ENCODE peak calls at places on chromosomes 12 and 14, in six cellular contexts. One of them, this sample, is unnamed. For H3K9me3, the result is how much of the 10 kb centered on the place peaks cover.

GRCh38 chr14:57889245-57889644 is 23.4 kb upstream of the SLC35F4 start:
- DNase-seq in H9: no peak
- DNase-seq in H1: no peak
- DNase-seq in neuronal stem cell: no peak
- DNase-seq in IMR-90: no peak
- DNase-seq in mesenchymal stem cell: no peak
- DNase-seq in this sample: no peak

GRCh38 chr12:92987362-92987761 is 58.3 kb upstream of the EEA1 start:
- DNase-seq in H9: no peak
- DNase-seq in IMR-90: peak
- DNase-seq in mesenchymal stem cell: peak
- DNase-seq in H1: no peak
- DNase-seq in neuronal stem cell: peak
- DNase-seq in this sample: peak

GRCh38 chr12:89907659-89908058 is 199.0 kb upstream of the ATP2B1 start:
- DNase-seq in neuronal stem cell: no peak
- DNase-seq in H1: no peak
- DNase-seq in mesenchymal stem cell: no peak
- DNase-seq in H9: no peak
- DNase-seq in IMR-90: no peak
- DNase-seq in this sample: no peak

GRCh38 chr12:3202734-3203446 is 125.7 kb downstream of the TSPAN9 start:
- DNase-seq in mesenchymal stem cell: peak
- DNase-seq in H9: peak
- DNase-seq in neuronal stem cell: peak
- DNase-seq in H1: no peak
- DNase-seq in IMR-90: peak
- DNase-seq in this sample: peak

GRCh38 chr12:131122631-131123030 is 168.9 kb downstream of the ADGRD1 start:
- DNase-seq in H1: no peak
- DNase-seq in IMR-90: no peak
- DNase-seq in H9: peak
- DNase-seq in mesenchymal stem cell: no peak
- DNase-seq in neuronal stem cell: no peak
- DNase-seq in this sample: no peak

GRCh38 chr12:49917126-49917787 is 13.6 kb upstream of the FAIM2 start:
- DNase-seq in IMR-90: no peak
- DNase-seq in H1: no peak
- DNase-seq in mesenchymal stem cell: no peak
- DNase-seq in neuronal stem cell: no peak
- DNase-seq in H9: no peak
- DNase-seq in this sample: no peak

GRCh38 chr14:81452766-81453165 is 52.6 kb upstream of the STON2 start:
- DNase-seq in H9: no peak
- DNase-seq in IMR-90: no peak
- DNase-seq in neuronal stem cell: no peak
- DNase-seq in mesenchymal stem cell: no peak
- DNase-seq in H1: no peak
- DNase-seq in this sample: no peak

GRCh38 chr14:89807151-89807550 is 147.4 kb downstream of the EFCAB11 start:
- DNase-seq in neuronal stem cell: no peak
- DNase-seq in IMR-90: peak
- DNase-seq in H1: no peak
- DNase-seq in mesenchymal stem cell: no peak
- DNase-seq in H9: no peak
- DNase-seq in this sample: no peak

GRCh38 chr12:93125126-93125525 is 196.0 kb upstream of the EEA1 start:
- DNase-seq in H9: no peak
- DNase-seq in neuronal stem cell: no peak
- DNase-seq in mesenchymal stem cell: peak
- DNase-seq in H1: no peak
- DNase-seq in IMR-90: no peak
- DNase-seq in this sample: no peak

GRCh38 chr12:96879301-96879700 is 27.8 kb upstream of the NEDD1 start:
- DNase-seq in H9: no peak
- DNase-seq in IMR-90: no peak
- DNase-seq in neuronal stem cell: no peak
- DNase-seq in mesenchymal stem cell: no peak
- DNase-seq in H1: no peak
- DNase-seq in this sample: no peak

GRCh38 chr12:43795716-43796282 is 10.3 kb downstream of the TWF1 start:
- DNase-seq in IMR-90: peak
- DNase-seq in neuronal stem cell: no peak
- DNase-seq in H1: no peak
- DNase-seq in mesenchymal stem cell: peak
- DNase-seq in H9: no peak
- DNase-seq in this sample: peak

GRCh38 chr14:26765301-26765700 is 167.5 kb upstream of the NOVA1 start:
- DNase-seq in mesenchymal stem cell: no peak
- DNase-seq in IMR-90: no peak
- DNase-seq in H1: no peak
- DNase-seq in H9: no peak
- DNase-seq in neuronal stem cell: no peak
- DNase-seq in this sample: no peak

GRCh38 chr14:105299654-105300541 is 903 bp downstream of the BRF1 start:
- DNase-seq in mesenchymal stem cell: peak
- DNase-seq in IMR-90: no peak
- DNase-seq in neuronal stem cell: peak
- DNase-seq in H9: peak
- DNase-seq in H1: no peak
- DNase-seq in this sample: no peak

GRCh38 chr12:47591795-47592194 is 114.0 kb downstream of the RPAP3 start:
- DNase-seq in mesenchymal stem cell: no peak
- DNase-seq in H1: no peak
- DNase-seq in IMR-90: no peak
- DNase-seq in neuronal stem cell: no peak
- DNase-seq in H9: no peak
- DNase-seq in this sample: no peak

GRCh38 chr14:77301103-77301502 is 19.6 kb downstream of the POMT2 start:
- DNase-seq in IMR-90: peak
- DNase-seq in mesenchymal stem cell: peak
- DNase-seq in H9: peak
- DNase-seq in neuronal stem cell: peak
- DNase-seq in H1: peak
- DNase-seq in this sample: peak

GRCh38 chr14:101357559-101358319 is 203.6 kb upstream of the DIO3 start:
- DNase-seq in neuronal stem cell: no peak
- DNase-seq in IMR-90: no peak
- DNase-seq in H1: no peak
- DNase-seq in mesenchymal stem cell: no peak
- DNase-seq in H9: no peak
- DNase-seq in this sample: no peak

GRCh38 chr14:101357038-101357437 is 204.3 kb upstream of the DIO3 start:
- DNase-seq in IMR-90: no peak
- DNase-seq in H9: no peak
- DNase-seq in neuronal stem cell: no peak
- DNase-seq in H1: no peak
- DNase-seq in mesenchymal stem cell: no peak
- DNase-seq in this sample: no peak

GRCh38 chr14:101353422-101353821 is 207.9 kb upstream of the DIO3 start:
- DNase-seq in mesenchymal stem cell: no peak
- DNase-seq in H9: peak
- DNase-seq in IMR-90: no peak
- DNase-seq in H1: no peak
- DNase-seq in neuronal stem cell: no peak
- DNase-seq in this sample: no peak

GRCh38 chr14:101354726-101355125 is 206.6 kb upstream of the DIO3 start:
- DNase-seq in H1: no peak
- DNase-seq in mesenchymal stem cell: no peak
- DNase-seq in IMR-90: no peak
- DNase-seq in neuronal stem cell: no peak
- DNase-seq in H9: no peak
- DNase-seq in this sample: no peak

GRCh38 chr14:101355284-101355683 is 206.0 kb upstream of the DIO3 start:
- DNase-seq in IMR-90: no peak
- DNase-seq in mesenchymal stem cell: no peak
- DNase-seq in H1: no peak
- DNase-seq in H9: peak
- DNase-seq in neuronal stem cell: no peak
- DNase-seq in this sample: no peak
- H3K9me3 ChIP-seq in IMR-90: under half
- H3K9me3 ChIP-seq in mesenchymal stem cell: under half
- H3K9me3 ChIP-seq in H1: under half
- H3K9me3 ChIP-seq in H9: under half
- H3K9me3 ChIP-seq in neuronal stem cell: under half
- H3K9me3 ChIP-seq in this sample: under half

GRCh38 chr12:104133861-104134260 is 4.1 kb downstream of the NFYB start:
- DNase-seq in H9: no peak
- DNase-seq in IMR-90: peak
- DNase-seq in neuronal stem cell: no peak
- DNase-seq in mesenchymal stem cell: no peak
- DNase-seq in H1: no peak
- DNase-seq in this sample: no peak
- H4K91ac ChIP-seq in H9: no peak
- H4K91ac ChIP-seq in IMR-90: no peak
- H4K91ac ChIP-seq in neuronal stem cell: no peak
- H4K91ac ChIP-seq in mesenchymal stem cell: no peak
- H4K91ac ChIP-seq in H1: no peak
- H4K91ac ChIP-seq in this sample: no peak

DNA sequence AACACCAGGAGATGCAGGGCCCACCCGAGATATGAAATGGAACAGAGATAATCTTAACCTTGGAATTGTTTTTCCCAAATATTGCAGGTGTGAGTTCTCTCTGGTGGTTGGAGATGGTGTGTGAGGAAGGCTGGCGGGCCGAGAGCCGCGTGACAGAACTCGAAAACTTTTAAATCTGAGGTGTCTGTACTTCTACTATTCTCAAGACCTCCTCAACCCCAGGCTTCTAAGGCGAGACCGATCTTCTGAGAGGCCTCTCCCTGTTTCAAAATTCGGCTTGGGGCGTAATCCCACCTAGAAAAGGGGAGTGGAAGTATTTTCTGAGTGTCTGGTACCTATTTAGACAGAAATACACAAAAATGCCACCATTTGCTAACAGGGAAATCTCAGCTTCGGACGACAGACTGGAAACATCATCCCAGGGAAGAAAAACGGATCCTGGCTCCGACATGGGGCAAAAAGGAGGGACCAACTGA is 610 bp downstream of the SARNP start:
- DNase-seq in H9: no peak
- DNase-seq in IMR-90: peak
- DNase-seq in H1: no peak
- DNase-seq in mesenchymal stem cell: no peak
- DNase-seq in neuronal stem cell: no peak
- DNase-seq in this sample: no peak
- H3K23ac ChIP-seq in H9: no peak
- H3K23ac ChIP-seq in IMR-90: peak
- H3K23ac ChIP-seq in H1: no peak
- H3K23ac ChIP-seq in mesenchymal stem cell: peak
- H3K23ac ChIP-seq in neuronal stem cell: no peak
- H3K23ac ChIP-seq in this sample: no peak

DNA sequence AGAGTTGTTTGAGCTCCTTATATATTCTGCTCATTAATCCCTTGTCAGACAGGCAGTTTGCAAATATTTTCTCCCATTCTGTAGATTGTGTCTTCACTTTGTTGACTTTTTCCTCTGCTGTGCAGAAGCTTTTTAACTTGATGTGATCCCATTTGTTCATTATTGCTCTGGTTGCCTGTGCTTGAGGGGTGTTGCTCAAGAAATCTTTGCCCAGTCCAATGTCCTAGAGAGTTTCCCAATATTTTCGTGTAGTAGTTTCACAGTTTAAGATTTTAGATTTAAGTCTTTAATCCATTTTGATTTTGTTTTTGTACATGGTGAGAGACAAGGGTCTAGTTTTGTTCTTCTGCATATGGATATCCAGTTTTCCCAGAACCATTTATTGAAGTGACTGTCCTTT is 19.8 kb downstream of the ABCC9 start:
- DNase-seq in H9: no peak
- DNase-seq in neuronal stem cell: no peak
- DNase-seq in IMR-90: no peak
- DNase-seq in mesenchymal stem cell: no peak
- DNase-seq in H1: no peak
- DNase-seq in this sample: no peak
- H3K9me3 ChIP-seq in H9: under half
- H3K9me3 ChIP-seq in neuronal stem cell: under half
- H3K9me3 ChIP-seq in IMR-90: under half
- H3K9me3 ChIP-seq in mesenchymal stem cell: under half
- H3K9me3 ChIP-seq in H1: under half
- H3K9me3 ChIP-seq in this sample: under half

DNA sequence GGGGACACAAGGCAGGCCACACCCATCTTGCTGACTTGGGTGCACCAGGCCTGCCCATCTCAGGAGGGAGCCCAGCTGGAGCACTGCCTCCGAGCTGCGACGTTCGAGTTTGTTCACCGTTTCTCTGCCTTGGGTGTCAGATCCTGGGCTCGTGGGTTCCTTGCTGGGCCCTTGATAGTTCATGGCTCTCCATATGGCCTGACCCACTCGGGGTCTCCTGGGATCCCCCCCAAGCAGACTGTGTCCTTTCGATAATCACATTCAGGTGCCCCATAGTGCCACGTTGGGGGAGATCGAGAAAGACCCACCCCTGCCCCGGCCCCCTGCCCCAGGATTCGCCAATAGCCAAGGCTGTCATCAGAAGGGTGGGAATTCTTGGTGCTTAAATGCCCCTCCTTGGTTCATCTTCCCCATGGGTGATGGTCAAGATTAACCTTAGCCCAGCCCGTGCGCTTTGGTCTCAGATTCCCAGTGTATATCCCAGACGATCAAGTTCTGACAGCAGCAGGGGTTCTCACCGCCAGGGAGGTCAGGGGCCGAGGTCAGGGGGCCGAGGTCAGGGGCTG is 7.4 kb downstream of the RFLNA start:
- DNase-seq in H9: no peak
- DNase-seq in IMR-90: no peak
- DNase-seq in mesenchymal stem cell: no peak
- DNase-seq in neuronal stem cell: no peak
- DNase-seq in H1: no peak
- DNase-seq in this sample: no peak
- H4K91ac ChIP-seq in H9: no peak
- H4K91ac ChIP-seq in IMR-90: no peak
- H4K91ac ChIP-seq in mesenchymal stem cell: no peak
- H4K91ac ChIP-seq in neuronal stem cell: no peak
- H4K91ac ChIP-seq in H1: no peak
- H4K91ac ChIP-seq in this sample: no peak

GRCh38 chr14:104290756-104291122 is 152.4 kb downstream of the KIF26A start:
- DNase-seq in neuronal stem cell: no peak
- DNase-seq in IMR-90: no peak
- DNase-seq in H9: peak
- DNase-seq in mesenchymal stem cell: no peak
- DNase-seq in H1: no peak
- DNase-seq in this sample: no peak
- H3K23ac ChIP-seq in neuronal stem cell: peak
- H3K23ac ChIP-seq in IMR-90: no peak
- H3K23ac ChIP-seq in H9: no peak
- H3K23ac ChIP-seq in mesenchymal stem cell: no peak
- H3K23ac ChIP-seq in H1: no peak
- H3K23ac ChIP-seq in this sample: no peak

GRCh38 chr14:94077111-94077821 is 3.7 kb downstream of the DDX24 start:
- DNase-seq in H1: no peak
- DNase-seq in H9: no peak
- DNase-seq in mesenchymal stem cell: no peak
- DNase-seq in IMR-90: no peak
- DNase-seq in neuronal stem cell: no peak
- DNase-seq in this sample: peak
- H3K9me3 ChIP-seq in H1: under half
- H3K9me3 ChIP-seq in H9: under half
- H3K9me3 ChIP-seq in mesenchymal stem cell: under half
- H3K9me3 ChIP-seq in IMR-90: under half
- H3K9me3 ChIP-seq in neuronal stem cell: under half
- H3K9me3 ChIP-seq in this sample: under half

GRCh38 chr14:72128629-72129028 is 196.4 kb downstream of the RGS6 start:
- DNase-seq in mesenchymal stem cell: no peak
- DNase-seq in H9: no peak
- DNase-seq in H1: no peak
- DNase-seq in neuronal stem cell: no peak
- DNase-seq in IMR-90: no peak
- DNase-seq in this sample: peak
- H4K91ac ChIP-seq in mesenchymal stem cell: no peak
- H4K91ac ChIP-seq in H9: no peak
- H4K91ac ChIP-seq in H1: no peak
- H4K91ac ChIP-seq in neuronal stem cell: no peak
- H4K91ac ChIP-seq in IMR-90: no peak
- H4K91ac ChIP-seq in this sample: no peak

This sample was measured in trophoblast cell.